ENCODE peak calls at places on chromosome 17, in nine cellular contexts. N, V, S, R, J, A, L, X and K are unnamed samples.

GRCh38 chr17:78379134-78379497 is 667 bp downstream of the PGS1 start:
- DNase-seq in N (no peak), V (no peak), S (peak; percentile 92), R (no peak), J (no peak), A (no peak), L (no peak), X (peak; percentile 89), K (peak; percentile 84)

GRCh38 chr17:14389656-14390055 is 88.8 kb downstream of the HS3ST3B1 start:
- DNase-seq in N (no peak), V (no peak), S (no peak), R (peak; percentile 21), J (no peak), A (no peak), L (no peak), X (peak; percentile 17), K (no peak)

GRCh38 chr17:75487351-75488070 is 27.8 kb downstream of the CASKIN2 start:
- DNase-seq in N (peak; percentile 74), V (peak; percentile 36), S (peak; percentile 32), R (no peak), J (no peak), A (no peak), L (no peak), X (no peak), K (peak; percentile 18)

GRCh38 chr17:50200447-50201225 is 795 bp downstream of the COL1A1 start:
- DNase-seq in N (peak; percentile 92), V (peak; percentile 92), S (peak; percentile 96), R (peak; percentile 96), J (no peak), A (peak; percentile 96), L (peak; percentile 94), X (peak; percentile 72), K (peak; percentile 96)

GRCh38 chr17:16917995-16918394 is 53.9 kb downstream of the TNFRSF13B start:
- DNase-seq in N (no peak), V (no peak), S (no peak), R (no peak), J (no peak), A (no peak), L (peak; percentile 16), X (no peak), K (no peak)

GRCh38 chr17:8206536-8206935 is 3.8 kb downstream of the AURKB start:
- DNase-seq in N (no peak), V (no peak), S (no peak), R (no peak), J (no peak), A (no peak), L (no peak), X (no peak), K (no peak)

GRCh38 chr17:73485130-73485529 is 159.1 kb downstream of the SDK2 start:
- DNase-seq in N (no peak), V (no peak), S (peak; percentile 18), R (no peak), J (no peak), A (no peak), L (no peak), X (no peak), K (no peak)

GRCh38 chr17:33519692-33520091 is 226.6 kb upstream of the ASIC2 start:
- DNase-seq in N (no peak), V (no peak), S (no peak), R (no peak), J (no peak), A (no peak), L (no peak), X (no peak), K (no peak)

GRCh38 chr17:74335529-74336062 is 9.6 kb downstream of the KIF19 start:
- DNase-seq in N (no peak), V (no peak), S (no peak), R (no peak), J (no peak), A (no peak), L (no peak), X (no peak), K (no peak)

GRCh38 chr17:74962622-74963394 is 9.8 kb downstream of the HID1 start:
- DNase-seq in N (peak; percentile 43), V (no peak), S (no peak), R (no peak), J (no peak), A (no peak), L (no peak), X (no peak), K (no peak)

GRCh38 chr17:28372945-28373274 is 1.4 kb downstream of the SARM1 start:
- DNase-seq in N (no peak), V (no peak), S (no peak), R (no peak), J (no peak), A (no peak), L (no peak), X (no peak), K (no peak)
- H3K4me3 ChIP-seq in N (peak overlapping the region; percentile 70), V (no peak overlapping the region), S (no peak overlapping the region), R (no peak overlapping the region), J (peak overlapping the region; percentile 88), A (peak overlapping the region; percentile 77), L (no peak overlapping the region), X (peak overlapping the region; percentile 70), K (peak overlapping the region; percentile 63)

GRCh38 chr17:21113706-21114105 is 13.1 kb upstream of the DHRS7B start:
- DNase-seq in N (no peak), V (no peak), S (no peak), R (no peak), J (no peak), A (no peak), L (no peak), X (no peak), K (no peak)

GRCh38 chr17:21119945-21120249 is 6.9 kb upstream of the DHRS7B start:
- DNase-seq in N (no peak), V (no peak), S (no peak), R (no peak), J (no peak), A (no peak), L (no peak), X (no peak), K (no peak)

GRCh38 chr17:21124096-21124495 is 2.7 kb upstream of the DHRS7B start:
- DNase-seq in N (no peak), V (no peak), S (no peak), R (no peak), J (no peak), A (no peak), L (no peak), X (no peak), K (no peak)

DNA sequence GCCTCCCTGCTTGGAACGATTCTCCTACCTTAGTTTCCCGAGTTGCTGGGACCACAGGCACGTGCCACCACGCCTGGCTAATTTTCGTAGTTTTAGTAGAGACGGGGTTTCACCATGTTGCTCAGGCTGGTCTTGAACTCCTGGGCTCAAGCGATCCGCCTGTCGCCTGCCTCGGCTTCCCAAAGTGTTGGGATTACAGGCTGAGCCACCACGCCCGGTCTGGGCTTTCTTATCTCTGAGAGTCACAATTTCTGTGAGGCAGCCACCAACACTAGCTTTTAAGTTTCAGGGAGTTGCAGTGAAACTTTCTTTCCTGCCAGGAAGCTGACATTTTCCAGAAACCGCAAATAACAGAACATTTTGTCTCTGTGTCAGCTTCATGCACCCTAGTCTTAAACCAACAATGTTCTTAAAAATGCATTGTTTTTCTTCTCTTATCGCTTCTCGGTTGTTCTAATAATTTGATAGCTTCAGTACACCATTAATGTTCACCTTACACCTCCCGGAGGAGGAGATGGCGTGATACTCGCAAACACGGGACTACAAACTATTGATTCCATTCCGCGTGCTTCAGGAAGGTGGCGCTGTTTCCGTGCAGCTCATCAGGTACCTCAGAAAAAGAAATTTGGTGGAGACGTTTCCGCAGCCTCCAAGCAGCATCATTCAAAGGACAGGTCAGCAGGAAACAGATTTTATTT is 7.4 kb upstream of the DHRS7B start:
- DNase-seq in N (peak; percentile 69), V (peak; percentile 74), S (peak; percentile 78), R (peak; percentile 73), J (no peak), A (peak; percentile 90), L (peak; percentile 80), X (peak; percentile 62), K (peak; percentile 71)
- H3K4me3 ChIP-seq in N (peak overlapping the region; percentile 8), V (no peak overlapping the region), S (no peak overlapping the region), R (no peak overlapping the region), J (no peak overlapping the region), A (peak overlapping the region; percentile 30), L (peak overlapping the region; percentile 10), X (no peak overlapping the region), K (no peak overlapping the region)

DNA sequence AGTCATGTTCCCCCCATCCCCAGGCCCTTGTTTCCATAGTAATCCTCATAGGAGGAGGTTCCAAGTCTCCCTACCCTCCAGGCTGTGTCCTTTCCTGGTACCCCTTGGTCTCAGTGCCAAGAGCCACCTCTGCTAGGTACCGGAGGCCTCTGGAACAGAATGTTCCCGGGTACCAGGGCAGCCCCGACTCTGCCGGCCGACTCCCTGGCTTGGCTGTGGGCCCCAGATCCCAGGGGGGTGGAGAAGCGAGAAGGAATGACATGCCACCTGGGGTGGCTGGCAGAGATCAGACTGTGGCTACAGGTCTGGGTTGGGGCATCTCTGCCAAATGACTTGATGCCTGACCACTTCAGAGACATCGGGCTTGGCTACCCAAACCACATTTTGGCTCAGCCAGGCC is 3.6 kb downstream of the STAC2 start:
- DNase-seq in N (no peak), V (no peak), S (no peak), R (no peak), J (no peak), A (peak; percentile 76), L (no peak), X (no peak), K (no peak)
- H3K4me3 ChIP-seq in N (no peak overlapping the region), V (no peak overlapping the region), S (no peak overlapping the region), R (no peak overlapping the region), J (no peak overlapping the region), A (peak overlapping the region; percentile 17), L (no peak overlapping the region), X (no peak overlapping the region), K (no peak overlapping the region)

GRCh38 chr17:43952351-43952723 is 1.4 kb downstream of the PYY start:
- DNase-seq in N (no peak), V (no peak), S (no peak), R (peak; percentile 73), J (no peak), A (no peak), L (no peak), X (no peak), K (no peak)
- H3K4me3 ChIP-seq in N (no peak overlapping the region), V (no peak overlapping the region), S (no peak overlapping the region), R (peak overlapping the region; percentile 24), J (no peak overlapping the region), A (no peak overlapping the region), L (no peak overlapping the region), X (no peak overlapping the region), K (no peak overlapping the region)

DNA sequence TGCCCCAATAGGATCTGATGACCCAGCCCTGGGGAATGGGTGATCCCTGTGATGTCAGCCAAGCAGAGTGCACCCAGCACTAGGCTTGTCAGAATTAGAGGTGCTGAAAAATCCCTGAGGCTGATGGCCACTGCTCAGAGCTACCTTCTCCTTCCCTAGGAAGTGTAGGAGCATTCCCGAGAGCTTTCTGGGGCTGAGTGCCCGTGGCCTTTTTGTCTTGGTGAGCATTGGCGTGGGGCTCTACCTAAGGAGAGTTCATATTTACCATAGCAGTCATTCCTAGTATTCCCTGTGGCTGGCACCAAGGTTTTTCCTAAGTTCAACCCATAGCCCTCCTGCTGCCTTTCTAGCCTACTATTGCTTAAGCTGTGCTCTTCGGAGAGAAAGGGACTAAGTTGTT is 22.6 kb upstream of the ARHGAP23 start:
- DNase-seq in N (no peak), V (no peak), S (no peak), R (no peak), J (no peak), A (no peak), L (no peak), X (no peak), K (no peak)
- H3K4me3 ChIP-seq in N (no peak overlapping the region), V (no peak overlapping the region), S (no peak overlapping the region), R (no peak overlapping the region), J (no peak overlapping the region), A (no peak overlapping the region), L (no peak overlapping the region), X (no peak overlapping the region), K (no peak overlapping the region)